ENCODE peak calls at places on chromosomes 4 and X, in five cellular contexts. F is amniotic stem cell, X is kidney epithelial cell, C is T-cell, P is nephron progenitor cell. O is an unnamed sample.

GRCh38 chr4:184782731-184783472 is 42.9 kb downstream of the ACSL1 start:
- DNase-seq in C (no peak), X (no peak), P (no peak), F (no peak), O (no peak)

GRCh38 chr4:186554485-186554884 is 882 bp downstream of the MTNR1A start:
- DNase-seq in P (peak), F (no peak), X (no peak), C (no peak), O (peak)

GRCh38 chrX:74450803-74451449 is 29.6 kb downstream of the SLC16A2 start:
- DNase-seq in X (peak), F (peak), C (no peak), P (no peak), O (peak)

GRCh38 chr4:89757154-89757723 is 79.7 kb downstream of the SNCA start:
- DNase-seq in F (no peak), P (peak), C (no peak), X (no peak), O (no peak)

GRCh38 chrX:18871161-18871880 is 112.6 kb downstream of the PHKA2 start:
- DNase-seq in C (no peak), P (no peak), X (no peak), F (no peak), O (no peak)

GRCh38 chr4:141391293-141391692 is 170.6 kb downstream of the ZNF330 start:
- DNase-seq in F (no peak), X (no peak), C (no peak), P (no peak), O (peak)

GRCh38 chrX:116756960-116757359 is 294.2 kb upstream of the CT83 start:
- DNase-seq in P (no peak), F (no peak), X (no peak), C (no peak), O (no peak)

GRCh38 chrX:40107291-40108083 is 9.7 kb upstream of the BCOR start:
- DNase-seq in X (no peak), C (no peak), P (peak), F (no peak), O (peak)

GRCh38 chr4:82500106-82500738 is 61.6 kb downstream of the TMEM150C start:
- DNase-seq in F (no peak), C (no peak), X (no peak), P (no peak), O (no peak)

GRCh38 chrX:13000311-13000811 is 25.5 kb downstream of the TMSB4X start:
- DNase-seq in F (no peak), X (no peak), P (no peak), C (peak), O (peak)

GRCh38 chr4:39732728-39733127 is 34.8 kb downstream of the UBE2K start:
- DNase-seq in X (peak), P (no peak), C (no peak), F (peak), O (peak)

GRCh38 chr4:82097504-82097903 is 276.3 kb downstream of the HNRNPD start:
- DNase-seq in F (no peak), X (no peak), C (no peak), P (no peak), O (no peak)

GRCh38 chr4:73998040-73999011 is at the start of gene CXCL5:
- DNase-seq in P (peak), C (no peak), F (no peak), X (no peak), O (peak)

GRCh38 chr4:54687887-54688841 is 30.4 kb downstream of the KIT start:
- DNase-seq in F (no peak), X (peak), P (no peak), C (no peak), O (no peak)

GRCh38 chr4:14865804-14866203 is 136.5 kb upstream of the CPEB2 start:
- DNase-seq in P (no peak), F (no peak), X (no peak), C (no peak), O (no peak)